ENCODE peak calls at places on chromosomes 3 and 15, in five cellular contexts. One of them, this sample, is unnamed.

GRCh38 chr3:38267689-38268477 is 2.3 kb downstream of the SLC22A13 start:
- DNase-seq in HT-29: no peak
- DNase-seq in progenitor cell of endocrine pancreas: no peak
- DNase-seq in NCI-H345: no peak
- DNase-seq in activated naive CD4-positive, alpha-beta T cell treated with anti-CD3 and anti-CD28 coated beads, Interleukin-2, amount 50 U/mL, for 16 hours: no peak
- DNase-seq in this sample: no peak

GRCh38 chr15:56832125-56832524 is 86.3 kb upstream of the TCF12 start:
- DNase-seq in HT-29: peak; percentile 22
- DNase-seq in progenitor cell of endocrine pancreas: no peak
- DNase-seq in NCI-H345: no peak
- DNase-seq in activated naive CD4-positive, alpha-beta T cell treated with anti-CD3 and anti-CD28 coated beads, Interleukin-2, amount 50 U/mL, for 16 hours: no peak
- DNase-seq in this sample: no peak

GRCh38 chr3:59518268-59518667 is 468.4 kb upstream of the CFAP20DC start:
- DNase-seq in HT-29: no peak
- DNase-seq in progenitor cell of endocrine pancreas: no peak
- DNase-seq in NCI-H345: no peak
- DNase-seq in activated naive CD4-positive, alpha-beta T cell treated with anti-CD3 and anti-CD28 coated beads, Interleukin-2, amount 50 U/mL, for 16 hours: no peak
- DNase-seq in this sample: no peak

GRCh38 chr3:160210799-160211221 is 14.4 kb upstream of the C3orf80 start:
- DNase-seq in HT-29: peak; percentile 22
- DNase-seq in progenitor cell of endocrine pancreas: no peak
- DNase-seq in NCI-H345: no peak
- DNase-seq in activated naive CD4-positive, alpha-beta T cell treated with anti-CD3 and anti-CD28 coated beads, Interleukin-2, amount 50 U/mL, for 16 hours: no peak
- DNase-seq in this sample: no peak

GRCh38 chr3:50213383-50213782 is 8.3 kb downstream of the SLC38A3 start:
- DNase-seq in HT-29: no peak
- DNase-seq in progenitor cell of endocrine pancreas: no peak
- DNase-seq in NCI-H345: no peak
- DNase-seq in activated naive CD4-positive, alpha-beta T cell treated with anti-CD3 and anti-CD28 coated beads, Interleukin-2, amount 50 U/mL, for 16 hours: no peak
- DNase-seq in this sample: no peak

GRCh38 chr3:88180398-88180999 is 30.7 kb downstream of the C3orf38 start:
- DNase-seq in HT-29: peak; percentile 23
- DNase-seq in progenitor cell of endocrine pancreas: no peak
- DNase-seq in NCI-H345: no peak
- DNase-seq in activated naive CD4-positive, alpha-beta T cell treated with anti-CD3 and anti-CD28 coated beads, Interleukin-2, amount 50 U/mL, for 16 hours: no peak
- DNase-seq in this sample: no peak

GRCh38 chr15:73850228-73850627 is 23.1 kb upstream of the TBC1D21 start:
- DNase-seq in HT-29: no peak
- DNase-seq in progenitor cell of endocrine pancreas: no peak
- DNase-seq in NCI-H345: no peak
- DNase-seq in activated naive CD4-positive, alpha-beta T cell treated with anti-CD3 and anti-CD28 coated beads, Interleukin-2, amount 50 U/mL, for 16 hours: no peak
- DNase-seq in this sample: no peak

GRCh38 chr3:104245981-104246380 is 1120.7 kb upstream of the ALCAM start:
- DNase-seq in HT-29: no peak
- DNase-seq in progenitor cell of endocrine pancreas: no peak
- DNase-seq in NCI-H345: no peak
- DNase-seq in activated naive CD4-positive, alpha-beta T cell treated with anti-CD3 and anti-CD28 coated beads, Interleukin-2, amount 50 U/mL, for 16 hours: no peak
- DNase-seq in this sample: no peak

GRCh38 chr15:99106417-99107220 is 1.7 kb downstream of the SYNM start:
- DNase-seq in HT-29: no peak
- DNase-seq in progenitor cell of endocrine pancreas: no peak
- DNase-seq in NCI-H345: no peak
- DNase-seq in activated naive CD4-positive, alpha-beta T cell treated with anti-CD3 and anti-CD28 coated beads, Interleukin-2, amount 50 U/mL, for 16 hours: no peak
- DNase-seq in this sample: no peak

GRCh38 chr15:75620043-75620775 is 5.3 kb downstream of the SNUPN start:
- DNase-seq in HT-29: no peak
- DNase-seq in progenitor cell of endocrine pancreas: no peak
- DNase-seq in NCI-H345: no peak
- DNase-seq in activated naive CD4-positive, alpha-beta T cell treated with anti-CD3 and anti-CD28 coated beads, Interleukin-2, amount 50 U/mL, for 16 hours: no peak
- DNase-seq in this sample: no peak

GRCh38 chr3:64048631-64049061 is 25.4 kb upstream of the PSMD6 start:
- DNase-seq in HT-29: no peak
- DNase-seq in progenitor cell of endocrine pancreas: no peak
- DNase-seq in NCI-H345: no peak
- DNase-seq in activated naive CD4-positive, alpha-beta T cell treated with anti-CD3 and anti-CD28 coated beads, Interleukin-2, amount 50 U/mL, for 16 hours: no peak
- DNase-seq in this sample: no peak

GRCh38 chr3:122921791-122922651 is 105.5 kb downstream of the SEMA5B start:
- DNase-seq in HT-29: no peak
- DNase-seq in progenitor cell of endocrine pancreas: peak; percentile 35
- DNase-seq in NCI-H345: no peak
- DNase-seq in activated naive CD4-positive, alpha-beta T cell treated with anti-CD3 and anti-CD28 coated beads, Interleukin-2, amount 50 U/mL, for 16 hours: peak; percentile 21
- DNase-seq in this sample: peak; percentile 34

GRCh38 chr3:126481808-126482502 is 6.3 kb upstream of the ZXDC start:
- DNase-seq in HT-29: no peak
- DNase-seq in progenitor cell of endocrine pancreas: no peak
- DNase-seq in NCI-H345: no peak
- DNase-seq in activated naive CD4-positive, alpha-beta T cell treated with anti-CD3 and anti-CD28 coated beads, Interleukin-2, amount 50 U/mL, for 16 hours: no peak
- DNase-seq in this sample: no peak

GRCh38 chr3:32961189-32961715 is 9.8 kb downstream of the CCR4 start:
- DNase-seq in HT-29: no peak
- DNase-seq in progenitor cell of endocrine pancreas: no peak
- DNase-seq in NCI-H345: no peak
- DNase-seq in activated naive CD4-positive, alpha-beta T cell treated with anti-CD3 and anti-CD28 coated beads, Interleukin-2, amount 50 U/mL, for 16 hours: no peak
- DNase-seq in this sample: no peak

GRCh38 chr3:188389711-188390346 is 235.9 kb downstream of the LPP start:
- DNase-seq in HT-29: no peak
- DNase-seq in progenitor cell of endocrine pancreas: no peak
- DNase-seq in NCI-H345: no peak
- DNase-seq in activated naive CD4-positive, alpha-beta T cell treated with anti-CD3 and anti-CD28 coated beads, Interleukin-2, amount 50 U/mL, for 16 hours: peak; percentile 51
- DNase-seq in this sample: no peak

GRCh38 chr3:57065588-57065987 is 5.1 kb downstream of the SPATA12 start:
- DNase-seq in HT-29: no peak
- DNase-seq in progenitor cell of endocrine pancreas: no peak
- DNase-seq in NCI-H345: no peak
- DNase-seq in activated naive CD4-positive, alpha-beta T cell treated with anti-CD3 and anti-CD28 coated beads, Interleukin-2, amount 50 U/mL, for 16 hours: no peak
- DNase-seq in this sample: no peak

GRCh38 chr3:188926141-188926540 is 245.6 kb upstream of the TPRG1 start:
- DNase-seq in HT-29: no peak
- DNase-seq in progenitor cell of endocrine pancreas: no peak
- DNase-seq in NCI-H345: no peak
- DNase-seq in activated naive CD4-positive, alpha-beta T cell treated with anti-CD3 and anti-CD28 coated beads, Interleukin-2, amount 50 U/mL, for 16 hours: no peak
- DNase-seq in this sample: no peak

GRCh38 chr3:137205394-137206060 is 247.7 kb downstream of the IL20RB start:
- DNase-seq in HT-29: no peak
- DNase-seq in progenitor cell of endocrine pancreas: no peak
- DNase-seq in NCI-H345: no peak
- DNase-seq in activated naive CD4-positive, alpha-beta T cell treated with anti-CD3 and anti-CD28 coated beads, Interleukin-2, amount 50 U/mL, for 16 hours: no peak
- DNase-seq in this sample: no peak

GRCh38 chr3:114320251-114320650 is 26.4 kb downstream of the TIGIT start:
- DNase-seq in HT-29: no peak
- DNase-seq in progenitor cell of endocrine pancreas: no peak
- DNase-seq in NCI-H345: no peak
- DNase-seq in activated naive CD4-positive, alpha-beta T cell treated with anti-CD3 and anti-CD28 coated beads, Interleukin-2, amount 50 U/mL, for 16 hours: no peak
- DNase-seq in this sample: no peak

GRCh38 chr3:3798641-3799113 is 554 bp upstream of the LRRN1 start:
- DNase-seq in HT-29: no peak
- DNase-seq in progenitor cell of endocrine pancreas: peak; percentile 38
- DNase-seq in NCI-H345: no peak
- DNase-seq in activated naive CD4-positive, alpha-beta T cell treated with anti-CD3 and anti-CD28 coated beads, Interleukin-2, amount 50 U/mL, for 16 hours: peak; percentile 16
- DNase-seq in this sample: no peak

GRCh38 chr15:98746375-98746679 is 98.0 kb downstream of the IGF1R start:
- DNase-seq in HT-29: peak; percentile 27
- DNase-seq in progenitor cell of endocrine pancreas: no peak
- DNase-seq in NCI-H345: no peak
- DNase-seq in activated naive CD4-positive, alpha-beta T cell treated with anti-CD3 and anti-CD28 coated beads, Interleukin-2, amount 50 U/mL, for 16 hours: no peak
- DNase-seq in this sample: no peak

GRCh38 chr3:45236964-45237363 is 10.9 kb upstream of the TMEM158 start:
- DNase-seq in HT-29: no peak
- DNase-seq in progenitor cell of endocrine pancreas: no peak
- DNase-seq in NCI-H345: no peak
- DNase-seq in activated naive CD4-positive, alpha-beta T cell treated with anti-CD3 and anti-CD28 coated beads, Interleukin-2, amount 50 U/mL, for 16 hours: no peak
- DNase-seq in this sample: no peak

GRCh38 chr3:69032137-69032536 is 18.7 kb upstream of the EOGT start:
- DNase-seq in HT-29: no peak
- DNase-seq in progenitor cell of endocrine pancreas: no peak
- DNase-seq in NCI-H345: no peak
- DNase-seq in activated naive CD4-positive, alpha-beta T cell treated with anti-CD3 and anti-CD28 coated beads, Interleukin-2, amount 50 U/mL, for 16 hours: no peak
- DNase-seq in this sample: no peak

This sample was measured in NCI-H2107.